ENCODE peak calls at places on chromosome 17, in six cellular contexts. T is naive thymus-derived CD4-positive, alpha-beta T cell; Q is PC-9; R is CD4-positive, CD25-positive, alpha-beta regulatory T cell; V is ovary; U is heart right ventricle. J is an unnamed sample. For H3K4me1, the result is how much of the 10 kb centered on the place peaks cover.

GRCh38 chr17:80104321-80104955 is 3.1 kb downstream of the GAA start:
- DNase-seq in Q (no peak), T (no peak), R (no peak), V (peak), U (no peak), J (peak)

GRCh38 chr17:48841395-48841831 is 10.6 kb downstream of the CALCOCO2 start:
- DNase-seq in T (peak), Q (no peak), U (peak), V (no peak), R (no peak), J (no peak)

GRCh38 chr17:81336296-81336929 is 41.3 kb upstream of the SLC38A10 start:
- DNase-seq in T (no peak), V (no peak), U (no peak), Q (no peak), R (no peak), J (no peak)

GRCh38 chr17:81033535-81034167 is 1.3 kb upstream of the BAIAP2 start:
- DNase-seq in T (no peak), Q (no peak), U (no peak), V (no peak), R (no peak), J (peak)

GRCh38 chr17:8740486-8740885 is 4.2 kb downstream of the CCDC42 start:
- DNase-seq in T (peak), R (peak), U (no peak), Q (no peak), V (no peak), J (no peak)

GRCh38 chr17:78769200-78769773 is 12.8 kb downstream of the CYTH1 start:
- DNase-seq in R (no peak), U (no peak), V (no peak), Q (no peak), T (no peak), J (no peak)

GRCh38 chr17:252456-252855 is 71.0 kb upstream of the DOC2B start:
- DNase-seq in V (no peak), U (no peak), R (no peak), Q (no peak), T (no peak), J (peak)

GRCh38 chr17:74288785-74289184 is 14.8 kb downstream of the DNAI2 start:
- DNase-seq in V (no peak), U (no peak), T (no peak), Q (no peak), R (no peak), J (no peak)

GRCh38 chr17:50499270-50499669 is 9.0 kb upstream of the MYCBPAP start:
- DNase-seq in Q (no peak), T (no peak), U (no peak), V (no peak), R (no peak), J (no peak)

GRCh38 chr17:44920565-44920940 is 5.3 kb upstream of the GFAP start:
- DNase-seq in Q (no peak), V (peak), U (no peak), R (no peak), T (no peak), J (no peak)

GRCh38 chr17:35765086-35765710 is 4.5 kb downstream of the C17orf50 start:
- DNase-seq in U (no peak), Q (no peak), R (no peak), V (no peak), T (no peak), J (no peak)

GRCh38 chr17:43983515-43984411 is 20.7 kb upstream of the NAGS start:
- DNase-seq in U (no peak), T (peak), Q (no peak), R (no peak), V (no peak), J (peak)

GRCh38 chr17:37713028-37713431 is 31.8 kb downstream of the HNF1B start:
- DNase-seq in T (no peak), R (no peak), Q (no peak), V (no peak), U (no peak), J (peak)

GRCh38 chr17:59074494-59074893 is 32.2 kb downstream of the TRIM37 start:
- DNase-seq in R (no peak), V (no peak), U (no peak), T (no peak), Q (no peak), J (no peak)

GRCh38 chr17:45123930-45124796 is 8.2 kb downstream of the PLCD3 start:
- DNase-seq in U (peak), R (no peak), Q (peak), V (peak), T (no peak), J (no peak)

GRCh38 chr17:3003401-3004149 is 59.8 kb downstream of the OR1D5 start:
- DNase-seq in V (peak), Q (no peak), U (peak), R (no peak), T (no peak), J (peak)

GRCh38 chr17:80063815-80064585 is 27.6 kb downstream of the CCDC40 start:
- DNase-seq in R (no peak), Q (peak), U (no peak), V (peak), T (no peak), J (no peak)

GRCh38 chr17:19714542-19715411 is 1.6 kb downstream of the SLC47A2 start:
- DNase-seq in T (no peak), R (no peak), Q (peak), U (no peak), V (no peak), J (peak)

GRCh38 chr17:78785011-78785662 is 3.1 kb upstream of the CYTH1 start:
- DNase-seq in R (no peak), T (no peak), Q (no peak), U (no peak), V (no peak), J (no peak)

GRCh38 chr17:7336240-7337175 is at the start of gene ACAP1:
- DNase-seq in Q (no peak), T (peak), R (peak), V (no peak), U (no peak), J (peak)

GRCh38 chr17:34095101-34095500 is 160.0 kb upstream of the CCL2 start:
- DNase-seq in U (no peak), R (no peak), T (no peak), Q (no peak), V (no peak), J (no peak)

GRCh38 chr17:4073983-4074830 is 68.6 kb downstream of the ZZEF1 start:
- DNase-seq in T (no peak), U (peak), Q (no peak), R (no peak), V (no peak), J (no peak)

DNA sequence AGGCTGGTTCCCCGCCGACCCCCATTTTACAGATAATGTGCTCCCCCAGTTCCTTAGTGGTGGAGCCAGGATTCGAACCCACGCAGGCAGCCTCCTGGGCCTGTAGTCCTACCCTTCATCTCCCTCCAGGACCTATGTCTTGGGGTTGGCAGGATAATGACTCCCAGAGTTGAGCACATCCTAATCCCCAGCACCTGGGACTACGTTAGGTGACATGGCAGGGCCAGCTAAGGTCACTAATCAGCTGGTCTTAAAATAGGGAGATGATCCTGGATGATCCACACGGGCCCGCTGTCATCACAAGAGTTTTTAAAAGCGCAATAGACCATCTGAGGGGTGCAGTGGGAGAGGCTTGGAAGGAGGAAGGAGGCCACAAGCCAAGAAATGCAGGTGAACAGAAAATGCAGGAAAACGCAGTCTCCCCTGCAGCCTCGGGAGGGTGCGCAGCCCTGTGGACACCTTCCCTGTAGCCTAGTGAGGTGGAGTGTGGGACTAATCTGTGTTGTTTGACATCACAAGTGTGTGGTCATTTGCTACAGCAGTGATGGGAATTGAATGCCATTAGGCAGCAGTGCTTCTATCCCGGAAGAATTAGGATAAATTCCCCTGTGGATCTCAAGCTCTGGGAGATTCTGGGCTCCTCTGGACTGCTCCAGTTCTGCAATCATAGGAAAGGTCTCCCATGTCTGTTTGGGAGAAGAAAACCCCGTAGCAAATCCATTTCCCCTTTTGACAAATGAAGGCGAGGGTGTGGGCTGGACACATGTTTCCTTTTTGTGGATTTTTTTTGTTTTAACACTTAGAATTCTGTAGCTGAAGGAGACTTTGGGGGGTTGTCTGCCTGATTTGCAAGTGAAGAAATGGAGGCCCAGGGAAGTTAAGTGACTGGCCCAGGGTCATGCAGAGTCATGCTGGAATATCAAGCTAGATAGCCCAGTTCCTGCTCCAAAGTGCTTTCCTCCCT is 297.8 kb downstream of the SEC14L1 start:
- DNase-seq in U (no peak), Q (no peak), V (no peak), R (no peak), T (no peak), J (no peak)
- H3K4me1 ChIP-seq in U (half or more), Q (under half), V (under half), R (half or more), T (half or more), J (under half)

DNA sequence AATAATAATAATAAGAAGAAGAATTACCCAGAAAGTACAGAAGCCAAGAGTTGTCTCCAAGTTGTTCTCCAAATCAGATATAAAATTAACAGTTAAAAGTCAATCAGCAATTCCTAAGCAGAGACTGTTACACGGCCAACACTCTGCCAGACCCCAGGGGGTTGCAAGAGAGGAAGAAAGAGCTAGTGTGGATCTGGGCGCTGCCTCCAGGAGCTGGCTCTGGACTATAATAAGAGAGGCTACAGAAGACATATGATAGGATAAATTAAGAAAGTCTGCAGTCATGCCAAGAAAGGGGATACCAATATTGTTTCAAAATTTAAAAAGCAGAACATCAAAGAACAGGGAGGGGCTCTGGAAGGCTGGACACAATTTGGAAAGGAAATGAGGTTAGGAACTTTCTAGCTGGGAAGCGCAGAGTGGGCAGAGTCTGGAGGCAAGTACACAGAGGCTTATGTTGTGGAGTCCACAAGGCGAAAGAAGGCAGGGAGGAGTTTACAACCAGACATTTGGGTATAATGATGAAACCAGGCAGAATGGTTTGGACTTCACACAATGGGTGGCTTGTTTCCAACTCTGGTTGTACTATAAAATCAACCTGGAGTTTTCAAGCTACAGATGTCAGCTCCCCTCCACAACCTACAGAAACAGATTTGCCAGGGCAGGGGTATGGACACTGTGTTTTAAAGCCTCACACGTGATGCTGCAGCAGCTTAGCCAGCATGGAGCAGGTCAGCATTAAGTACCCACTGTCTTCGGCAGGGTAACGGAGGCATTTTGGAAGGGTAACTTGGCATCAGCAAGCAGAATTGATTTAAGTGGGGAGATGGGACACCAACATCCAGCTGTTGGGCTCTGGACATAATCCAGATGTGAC is 49.4 kb downstream of the SLC39A11 start:
- DNase-seq in Q (no peak), T (no peak), U (peak), R (no peak), V (no peak), J (no peak)
- H3K27ac ChIP-seq in Q (no peak), T (no peak), U (no peak), R (no peak), V (no peak), J (no peak)

GRCh38 chr17:41163828-41164227 is 3.3 kb upstream of the KRTAP4-4 start:
- DNase-seq in R (no peak), U (no peak), Q (no peak), T (no peak), V (no peak), J (no peak)

DNA sequence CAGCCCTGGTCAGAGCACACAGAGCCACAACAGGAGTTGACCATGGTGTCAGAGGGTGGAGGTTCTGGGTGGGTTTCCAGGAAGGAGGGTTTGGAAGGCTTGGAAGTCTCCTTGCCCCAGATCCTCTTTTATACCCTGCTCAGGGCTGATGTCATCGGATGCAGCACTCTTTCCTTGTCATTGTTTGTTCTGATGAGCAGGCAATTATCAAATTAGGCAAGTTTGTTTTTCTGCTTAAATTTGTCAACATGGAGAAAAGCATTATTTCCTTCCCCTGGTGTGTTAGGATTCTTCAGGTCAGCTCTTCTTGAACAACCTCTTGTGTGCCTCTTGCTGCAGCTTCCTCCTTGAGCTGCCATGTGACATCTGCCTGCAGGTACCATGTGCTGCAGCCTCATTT is at the start of gene KRTAP4-4:
- DNase-seq in R (no peak), V (no peak), U (no peak), Q (no peak), T (no peak), J (no peak)
- H3K4me1 ChIP-seq in R (under half), V (under half), U (under half), Q (under half), T (under half), J (under half)

DNA sequence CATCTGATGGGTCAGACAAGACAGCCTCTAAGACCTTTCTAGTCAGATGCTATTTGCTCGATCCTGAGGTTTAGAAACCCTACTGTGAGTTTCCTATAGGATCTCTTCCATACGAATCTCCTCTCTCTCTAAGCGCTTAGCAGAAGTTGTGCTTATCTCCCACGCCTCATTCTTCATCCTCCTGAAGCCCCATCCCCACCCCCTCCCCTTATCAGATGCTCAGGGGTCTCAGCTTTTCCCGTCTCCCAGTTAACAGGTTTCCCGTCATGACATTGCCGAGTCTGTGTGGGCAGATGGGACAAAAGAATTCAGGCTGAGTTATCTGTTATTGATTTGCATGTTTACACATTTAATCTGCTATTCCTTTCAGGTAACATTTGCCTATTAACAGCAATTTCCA is 99.0 kb upstream of the PIRT start:
- DNase-seq in Q (no peak), T (no peak), V (no peak), R (no peak), U (no peak), J (no peak)
- H3K27ac ChIP-seq in Q (no peak), T (no peak), V (no peak), R (no peak), U (no peak), J (no peak)